ENCODE peak calls at places on chromosome 3, in six cellular contexts. Z, W, L, B, T and U are unnamed samples.

GRCh38 chr3:196772102-196772501 is 32.4 kb downstream of the PAK2 start:
- DNase-seq in T (no peak), W (no peak), B (no peak), L (no peak), Z (no peak), U (no peak)

GRCh38 chr3:26628915-26629314 is 6.3 kb downstream of the LRRC3B start:
- DNase-seq in L (no peak), T (no peak), W (no peak), B (no peak), Z (no peak), U (no peak)

GRCh38 chr3:35929158-35929557 is 289.8 kb downstream of the ARPP21 start:
- DNase-seq in T (no peak), L (no peak), Z (no peak), B (no peak), W (no peak), U (no peak)

GRCh38 chr3:133547432-133548041 is 25.9 kb upstream of the CDV3 start:
- DNase-seq in Z (no peak), T (no peak), L (no peak), W (no peak), B (peak; percentile 46), U (no peak)

GRCh38 chr3:127757979-127758378 is 64.3 kb downstream of the MGLL start:
- DNase-seq in W (no peak), B (no peak), L (no peak), Z (no peak), T (no peak), U (no peak)

GRCh38 chr3:105232536-105232935 is 134.2 kb upstream of the ALCAM start:
- DNase-seq in L (no peak), Z (no peak), W (no peak), B (no peak), T (no peak), U (no peak)

GRCh38 chr3:21668012-21668411 is 83.0 kb downstream of the ZNF385D start:
- DNase-seq in Z (no peak), T (no peak), L (no peak), B (no peak), W (no peak), U (no peak)

GRCh38 chr3:126535636-126536035 is 11.7 kb downstream of the CHST13 start:
- DNase-seq in L (no peak), B (no peak), Z (no peak), W (no peak), T (no peak), U (no peak)

GRCh38 chr3:38707730-38708129 is 58.2 kb upstream of the SCN5A start:
- DNase-seq in Z (no peak), W (no peak), B (peak; percentile 5), T (no peak), L (no peak), U (no peak)

GRCh38 chr3:64493149-64493548 is 194.7 kb downstream of the ADAMTS9 start:
- DNase-seq in L (no peak), W (no peak), B (no peak), Z (no peak), T (no peak), U (no peak)

GRCh38 chr3:169591159-169591951 is 72.2 kb downstream of the MECOM start:
- DNase-seq in T (no peak), L (no peak), W (no peak), Z (no peak), B (no peak), U (no peak)

GRCh38 chr3:52403271-52403841 is 41.5 kb downstream of the SEMA3G start:
- DNase-seq in Z (no peak), W (no peak), L (no peak), B (no peak), T (no peak), U (no peak)

GRCh38 chr3:103052236-103052830 is 617.5 kb downstream of the ZPLD1 start:
- DNase-seq in W (no peak), Z (no peak), B (no peak), L (no peak), T (no peak), U (no peak)

GRCh38 chr3:113292933-113293332 is 81.6 kb downstream of the BOC start:
- DNase-seq in T (no peak), W (no peak), Z (no peak), L (no peak), B (no peak), U (no peak)

GRCh38 chr3:32620911-32621310 is 50.3 kb upstream of the DYNC1LI1 start:
- DNase-seq in W (no peak), L (no peak), T (no peak), Z (no peak), B (no peak), U (no peak)

GRCh38 chr3:53346514-53346913 is 829 bp downstream of the DCP1A start:
- DNase-seq in W (no peak), B (peak; percentile 32), T (no peak), L (peak; percentile 21), Z (peak; percentile 44), U (no peak)

GRCh38 chr3:161851941-161852566 is 355.4 kb downstream of the OTOL1 start:
- DNase-seq in W (peak; percentile 5), T (peak; percentile 8), Z (peak; percentile 95), L (peak; percentile 25), B (peak; percentile 36), U (peak; percentile 1)

GRCh38 chr3:24538891-24539290 is 44.2 kb upstream of the THRB start:
- DNase-seq in Z (no peak), T (no peak), B (no peak), W (no peak), L (no peak), U (no peak)

GRCh38 chr3:175386630-175387029 is 527.5 kb downstream of the NAALADL2 start:
- DNase-seq in Z (no peak), L (no peak), T (no peak), B (no peak), W (no peak), U (no peak)

GRCh38 chr3:78804251-78805037 is 963.4 kb downstream of the ROBO1 start:
- DNase-seq in B (no peak), T (no peak), L (no peak), Z (no peak), W (no peak), U (no peak)
- TF ChIP-seq POLR2AphosphoS5 in B (no peak), T (no peak), L (no peak), Z (no peak), W (no peak), U (no peak)

DNA sequence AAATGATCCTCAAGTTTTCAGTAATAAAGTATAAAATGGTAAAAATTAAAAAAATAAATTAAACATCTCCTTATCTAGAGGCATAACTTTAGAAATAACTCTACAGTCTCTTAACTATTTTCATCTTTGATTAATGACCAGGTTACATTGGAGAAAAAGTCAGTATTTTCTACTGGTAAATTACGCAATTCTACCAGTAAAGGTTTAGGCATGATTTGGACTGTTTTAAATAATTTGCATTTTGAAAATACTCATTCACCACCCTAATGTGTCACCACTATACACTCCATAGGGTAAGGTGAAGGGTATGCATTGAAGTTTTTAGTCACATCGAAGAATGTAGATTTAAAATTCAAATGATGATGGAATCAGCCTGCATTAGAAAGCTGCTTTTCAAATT is 45.9 kb upstream of the BCHE start:
- DNase-seq in B (no peak), L (no peak), Z (no peak), T (no peak), W (no peak), U (no peak)
- TF ChIP-seq TAF1 in B (no peak), L (no peak), Z (no peak), T (no peak), W (no peak), U (no peak)

DNA sequence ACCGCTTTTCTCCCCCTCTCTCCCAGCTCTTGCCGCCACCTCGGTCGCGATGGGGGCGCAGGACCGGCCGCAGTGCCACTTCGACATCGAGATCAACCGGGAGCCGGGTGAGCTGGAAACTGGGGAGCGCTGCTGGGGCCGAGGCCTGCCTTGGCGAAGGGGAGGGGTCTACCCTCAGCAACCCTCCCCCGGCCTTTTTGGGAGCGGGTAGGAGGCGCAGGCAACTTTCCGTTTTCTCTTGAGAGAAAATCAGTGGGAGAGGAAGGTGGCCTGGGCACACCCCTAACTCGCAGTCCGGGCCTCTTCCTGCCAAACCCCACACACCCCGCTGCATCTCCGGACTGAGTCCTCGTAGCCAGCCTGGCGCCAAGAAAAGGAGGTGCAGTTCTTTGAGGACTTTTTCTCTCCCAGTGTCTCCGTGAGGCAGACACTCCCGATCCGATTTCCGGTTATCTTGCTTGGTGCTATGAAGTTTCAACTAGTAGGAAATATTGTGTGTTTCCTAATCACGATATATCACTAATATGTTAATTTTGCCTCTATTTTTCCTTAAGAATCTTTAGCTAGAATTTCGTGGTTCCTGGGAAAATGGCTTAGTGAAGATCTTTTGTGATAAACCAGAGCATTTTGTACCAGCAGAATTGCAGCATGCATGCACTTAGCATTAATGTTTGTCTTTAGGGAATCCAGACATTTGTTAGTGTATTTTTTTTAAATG is 631 bp downstream of the NKTR start:
- DNase-seq in B (peak; percentile 16), W (peak; percentile 14), T (no peak), Z (peak; percentile 83), L (no peak), U (no peak)
- TF ChIP-seq POLR2A in B (no peak), W (peak; percentile 31), T (no peak), Z (no peak), L (no peak), U (no peak)

GRCh38 chr3:185659942-185660921 is 74.1 kb downstream of the SENP2 start:
- DNase-seq in Z (peak; percentile 86), T (peak; percentile 8), L (peak; percentile 80), W (peak; percentile 62), B (peak; percentile 72), U (peak; percentile 53)
- TF ChIP-seq POLR2AphosphoS5 in Z (no peak), T (no peak), L (no peak), W (no peak), B (no peak), U (no peak)

GRCh38 chr3:184110316-184110725 is 13.5 kb downstream of the HTR3E start:
- DNase-seq in Z (no peak), T (no peak), B (peak; percentile 50), W (no peak), L (no peak), U (no peak)
- TF ChIP-seq TAF1 in Z (no peak), T (no peak), B (no peak), W (no peak), L (no peak), U (no peak)

GRCh38 chr3:9749333-9749662 is 454 bp upstream of the OGG1 start:
- DNase-seq in Z (no peak), L (no peak), W (no peak), B (no peak), T (no peak), U (no peak)

GRCh38 chr3:9750556-9751411 is 1.0 kb downstream of the OGG1 start:
- DNase-seq in W (no peak), Z (no peak), T (no peak), L (peak; percentile 48), B (peak; percentile 53), U (no peak)

GRCh38 chr3:9746330-9746729 is 3.4 kb upstream of the OGG1 start:
- DNase-seq in W (no peak), Z (no peak), B (no peak), T (no peak), L (no peak), U (no peak)

GRCh38 chr3:9747267-9747666 is 2.5 kb upstream of the OGG1 start:
- DNase-seq in L (no peak), Z (no peak), T (no peak), B (no peak), W (no peak), U (no peak)

GRCh38 chr3:9749663-9750555 is at the start of gene OGG1:
- DNase-seq in W (peak; percentile 98), L (peak; percentile 99), B (peak; percentile 96), T (peak; percentile 95), Z (peak; percentile 93), U (peak; percentile 98)
- TF ChIP-seq POLR2A in W (no peak), L (peak; percentile 87), B (peak; percentile 62), T (peak; percentile 62), Z (no peak), U (peak; percentile 25)